ENCODE peak calls at places on chromosomes 11 and 22, in five cellular contexts. D, C, L, H and K are unnamed samples.

GRCh38 chr11:78207532-78208256 is 19.0 kb downstream of the USP35 start:
- DNase-seq in L (no peak), H (no peak), D (no peak), C (no peak), K (no peak)

GRCh38 chr11:67055812-67056211 is 835 bp upstream of the RHOD start:
- DNase-seq in H (no peak), L (no peak), D (no peak), C (peak), K (no peak)

GRCh38 chr22:39519681-39520053 is 695 bp upstream of the ATF4 start:
- DNase-seq in L (peak), C (no peak), D (no peak), H (no peak), K (no peak)

GRCh38 chr11:102868359-102868758 is 6.4 kb downstream of the MMP12 start:
- DNase-seq in L (no peak), H (no peak), D (no peak), C (no peak), K (no peak)

GRCh38 chr11:108685419-108686161 is 20.7 kb downstream of the DDX10 start:
- DNase-seq in D (no peak), H (no peak), C (no peak), L (no peak), K (no peak)

GRCh38 chr11:130478204-130478701 is 29.8 kb downstream of the ADAMTS15 start:
- DNase-seq in D (peak), H (no peak), L (peak), C (no peak), K (peak)

GRCh38 chr11:63813563-63814382 is 517 bp downstream of the SPINDOC start:
- DNase-seq in L (peak), C (peak), D (no peak), H (no peak), K (peak)

GRCh38 chr22:46561435-46561905 is 24.1 kb upstream of the CELSR1 start:
- DNase-seq in H (no peak), L (peak), D (no peak), C (no peak), K (peak)

GRCh38 chr11:32466279-32466915 is 31.1 kb upstream of the WT1 start:
- DNase-seq in D (no peak), L (no peak), H (no peak), C (no peak), K (no peak)

GRCh38 chr22:45572444-45572843 is 69.8 kb downstream of the FBLN1 start:
- DNase-seq in C (peak), D (no peak), H (no peak), L (no peak), K (no peak)

GRCh38 chr11:34084637-34085036 is 20.8 kb upstream of the NAT10 start:
- DNase-seq in H (no peak), C (no peak), L (no peak), D (no peak), K (no peak)

GRCh38 chr22:33922268-33922667 is 2.0 kb upstream of the LARGE1 start:
- DNase-seq in L (no peak), C (no peak), H (no peak), D (no peak), K (no peak)

GRCh38 chr11:31797227-31798056 is 13.7 kb downstream of the PAX6 start:
- DNase-seq in H (no peak), D (no peak), L (no peak), C (no peak), K (no peak)

GRCh38 chr11:35088676-35089075 is 50.3 kb upstream of the CD44 start:
- DNase-seq in L (no peak), D (no peak), H (no peak), C (no peak), K (no peak)

GRCh38 chr22:50016308-50016987 is 3.9 kb upstream of the IL17REL start:
- DNase-seq in H (no peak), D (no peak), C (no peak), L (no peak), K (no peak)

GRCh38 chr11:59144096-59144495 is 1.4 kb downstream of the FAM111A start:
- DNase-seq in H (no peak), C (no peak), L (no peak), D (no peak), K (no peak)

GRCh38 chr11:9030601-9031000 is 26.8 kb upstream of the NRIP3 start:
- DNase-seq in C (no peak), D (no peak), L (no peak), H (no peak), K (no peak)

GRCh38 chr11:69374110-69374981 is 80.4 kb downstream of the MYEOV start:
- DNase-seq in D (no peak), L (no peak), C (no peak), H (no peak), K (no peak)

GRCh38 chr11:117097567-117098268 is 510 bp downstream of the SIK3 start:
- DNase-seq in C (peak), H (no peak), D (no peak), L (no peak), K (peak)

GRCh38 chr11:76288166-76288978 is 82.1 kb upstream of the WNT11 start:
- DNase-seq in H (no peak), L (no peak), D (no peak), C (no peak), K (no peak)

GRCh38 chr22:37621352-37621860 is 12.8 kb downstream of the GGA1 start:
- DNase-seq in C (no peak), L (no peak), D (no peak), H (no peak), K (no peak)

GRCh38 chr11:75474878-75475766 is 42.1 kb upstream of the KLHL35 start:
- DNase-seq in H (no peak), D (no peak), L (peak), C (no peak), K (peak)

GRCh38 chr22:48459859-48460823 is 1367.5 kb downstream of the BRD1 start:
- DNase-seq in D (no peak), C (no peak), L (no peak), H (no peak), K (no peak)

GRCh38 chr11:79437981-79438630 is 2.7 kb downstream of the TENM4 start:
- DNase-seq in H (no peak), L (no peak), C (no peak), D (no peak), K (peak)

GRCh38 chr22:26550498-26551033 is 38.3 kb upstream of the TFIP11 start:
- DNase-seq in C (no peak), D (peak), H (no peak), L (no peak), K (no peak)

GRCh38 chr11:35304393-35304790 is 115.0 kb downstream of the SLC1A2 start:
- DNase-seq in C (peak), H (no peak), D (no peak), L (peak), K (peak)

GRCh38 chr11:125343732-125344131 is 152.3 kb downstream of the FEZ1 start:
- DNase-seq in C (no peak), L (no peak), H (no peak), D (no peak), K (no peak)